ENCODE peak calls at places on chromosomes 11 and 22, in nine cellular contexts. One of them, this sample, is unnamed.

GRCh38 chr11:104036603-104037394 is at the start of gene DDI1:
- ATAC-seq in esophagus mucosa: no peak
- ATAC-seq in heart right ventricle: no peak
- ATAC-seq in pancreas: no peak
- ATAC-seq in left cardiac atrium: no peak
- ATAC-seq in naive thymus-derived CD8-positive, alpha-beta T cell: no peak
- ATAC-seq in A549: no peak
- ATAC-seq in Panc1: no peak
- ATAC-seq in HepG2: no peak
- ATAC-seq in this sample: no peak

GRCh38 chr11:122645847-122646246 is 9.7 kb upstream of the UBASH3B start:
- ATAC-seq in esophagus mucosa: no peak
- ATAC-seq in heart right ventricle: no peak
- ATAC-seq in pancreas: no peak
- ATAC-seq in left cardiac atrium: no peak
- ATAC-seq in naive thymus-derived CD8-positive, alpha-beta T cell: no peak
- ATAC-seq in A549: no peak
- ATAC-seq in Panc1: no peak
- ATAC-seq in HepG2: no peak
- ATAC-seq in this sample: no peak

GRCh38 chr11:81870066-81870412 is 863.6 kb downstream of the FAM181B start:
- ATAC-seq in esophagus mucosa: peak
- ATAC-seq in heart right ventricle: no peak
- ATAC-seq in pancreas: no peak
- ATAC-seq in left cardiac atrium: no peak
- ATAC-seq in naive thymus-derived CD8-positive, alpha-beta T cell: peak
- ATAC-seq in A549: no peak
- ATAC-seq in Panc1: no peak
- ATAC-seq in HepG2: no peak
- ATAC-seq in this sample: no peak

GRCh38 chr11:12724301-12725046 is 50.3 kb downstream of the TEAD1 start:
- ATAC-seq in esophagus mucosa: peak
- ATAC-seq in heart right ventricle: peak
- ATAC-seq in pancreas: peak
- ATAC-seq in left cardiac atrium: peak
- ATAC-seq in naive thymus-derived CD8-positive, alpha-beta T cell: no peak
- ATAC-seq in A549: peak
- ATAC-seq in Panc1: peak
- ATAC-seq in HepG2: peak
- ATAC-seq in this sample: peak

GRCh38 chr11:80621871-80622270 is 1181.0 kb upstream of the TENM4 start:
- ATAC-seq in esophagus mucosa: no peak
- ATAC-seq in heart right ventricle: no peak
- ATAC-seq in pancreas: no peak
- ATAC-seq in left cardiac atrium: no peak
- ATAC-seq in naive thymus-derived CD8-positive, alpha-beta T cell: no peak
- ATAC-seq in A549: no peak
- ATAC-seq in Panc1: no peak
- ATAC-seq in HepG2: no peak
- ATAC-seq in this sample: no peak

GRCh38 chr11:65102142-65103095 is 6.4 kb downstream of the VPS51 start:
- ATAC-seq in esophagus mucosa: peak
- ATAC-seq in heart right ventricle: peak
- ATAC-seq in pancreas: peak
- ATAC-seq in left cardiac atrium: peak
- ATAC-seq in naive thymus-derived CD8-positive, alpha-beta T cell: no peak
- ATAC-seq in A549: no peak
- ATAC-seq in Panc1: peak
- ATAC-seq in HepG2: no peak
- ATAC-seq in this sample: no peak

GRCh38 chr22:36971305-36971704 is 47.9 kb downstream of the TST start:
- ATAC-seq in esophagus mucosa: peak
- ATAC-seq in heart right ventricle: no peak
- ATAC-seq in pancreas: no peak
- ATAC-seq in left cardiac atrium: no peak
- ATAC-seq in naive thymus-derived CD8-positive, alpha-beta T cell: no peak
- ATAC-seq in A549: no peak
- ATAC-seq in Panc1: no peak
- ATAC-seq in HepG2: no peak
- ATAC-seq in this sample: no peak

GRCh38 chr11:118437736-118438125 is 1.4 kb downstream of the KMT2A start:
- ATAC-seq in esophagus mucosa: no peak
- ATAC-seq in heart right ventricle: no peak
- ATAC-seq in pancreas: peak
- ATAC-seq in left cardiac atrium: no peak
- ATAC-seq in naive thymus-derived CD8-positive, alpha-beta T cell: no peak
- ATAC-seq in A549: peak
- ATAC-seq in Panc1: peak
- ATAC-seq in HepG2: peak
- ATAC-seq in this sample: peak

GRCh38 chr11:73980001-73980960 is 2.4 kb downstream of the UCP2 start:
- ATAC-seq in esophagus mucosa: peak
- ATAC-seq in heart right ventricle: no peak
- ATAC-seq in pancreas: peak
- ATAC-seq in left cardiac atrium: no peak
- ATAC-seq in naive thymus-derived CD8-positive, alpha-beta T cell: peak
- ATAC-seq in A549: no peak
- ATAC-seq in Panc1: no peak
- ATAC-seq in HepG2: no peak
- ATAC-seq in this sample: no peak

GRCh38 chr11:117220568-117220967 is 11.3 kb downstream of the PCSK7 start:
- ATAC-seq in esophagus mucosa: no peak
- ATAC-seq in heart right ventricle: peak
- ATAC-seq in pancreas: peak
- ATAC-seq in left cardiac atrium: peak
- ATAC-seq in naive thymus-derived CD8-positive, alpha-beta T cell: no peak
- ATAC-seq in A549: no peak
- ATAC-seq in Panc1: no peak
- ATAC-seq in HepG2: no peak
- ATAC-seq in this sample: no peak

GRCh38 chr11:7540830-7541555 is 27.2 kb downstream of the PPFIBP2 start:
- ATAC-seq in esophagus mucosa: peak
- ATAC-seq in heart right ventricle: no peak
- ATAC-seq in pancreas: no peak
- ATAC-seq in left cardiac atrium: no peak
- ATAC-seq in naive thymus-derived CD8-positive, alpha-beta T cell: no peak
- ATAC-seq in A549: no peak
- ATAC-seq in Panc1: no peak
- ATAC-seq in HepG2: no peak
- ATAC-seq in this sample: no peak

GRCh38 chr22:41237036-41237706 is 3.6 kb downstream of the CHADL start:
- ATAC-seq in esophagus mucosa: no peak
- ATAC-seq in heart right ventricle: peak
- ATAC-seq in pancreas: peak
- ATAC-seq in left cardiac atrium: no peak
- ATAC-seq in naive thymus-derived CD8-positive, alpha-beta T cell: no peak
- ATAC-seq in A549: no peak
- ATAC-seq in Panc1: no peak
- ATAC-seq in HepG2: no peak
- ATAC-seq in this sample: no peak

GRCh38 chr11:6022954-6023353 is 7.6 kb downstream of the OR56A1 start:
- ATAC-seq in esophagus mucosa: peak
- ATAC-seq in heart right ventricle: peak
- ATAC-seq in pancreas: peak
- ATAC-seq in left cardiac atrium: peak
- ATAC-seq in naive thymus-derived CD8-positive, alpha-beta T cell: no peak
- ATAC-seq in A549: peak
- ATAC-seq in Panc1: peak
- ATAC-seq in HepG2: peak
- ATAC-seq in this sample: peak

GRCh38 chr11:121722431-121723256 is 269.9 kb upstream of the SORL1-AS1 start:
- ATAC-seq in esophagus mucosa: peak
- ATAC-seq in heart right ventricle: peak
- ATAC-seq in pancreas: peak
- ATAC-seq in left cardiac atrium: peak
- ATAC-seq in naive thymus-derived CD8-positive, alpha-beta T cell: no peak
- ATAC-seq in A549: no peak
- ATAC-seq in Panc1: peak
- ATAC-seq in HepG2: peak
- ATAC-seq in this sample: peak

GRCh38 chr11:11845066-11845465 is 3.3 kb downstream of the USP47 start:
- ATAC-seq in esophagus mucosa: peak
- ATAC-seq in heart right ventricle: no peak
- ATAC-seq in pancreas: peak
- ATAC-seq in left cardiac atrium: no peak
- ATAC-seq in naive thymus-derived CD8-positive, alpha-beta T cell: no peak
- ATAC-seq in A549: no peak
- ATAC-seq in Panc1: no peak
- ATAC-seq in HepG2: no peak
- ATAC-seq in this sample: no peak

GRCh38 chr22:19559324-19559811 is 35.2 kb upstream of the CLDN5 start:
- ATAC-seq in esophagus mucosa: peak
- ATAC-seq in heart right ventricle: no peak
- ATAC-seq in pancreas: no peak
- ATAC-seq in left cardiac atrium: no peak
- ATAC-seq in naive thymus-derived CD8-positive, alpha-beta T cell: no peak
- ATAC-seq in A549: no peak
- ATAC-seq in Panc1: no peak
- ATAC-seq in HepG2: peak
- ATAC-seq in this sample: no peak

GRCh38 chr11:115656684-115657083 is 152.5 kb upstream of the CADM1 start:
- ATAC-seq in esophagus mucosa: no peak
- ATAC-seq in heart right ventricle: no peak
- ATAC-seq in pancreas: peak
- ATAC-seq in left cardiac atrium: no peak
- ATAC-seq in naive thymus-derived CD8-positive, alpha-beta T cell: no peak
- ATAC-seq in A549: no peak
- ATAC-seq in Panc1: no peak
- ATAC-seq in HepG2: peak
- ATAC-seq in this sample: no peak

GRCh38 chr11:103055174-103055890 is 36.6 kb downstream of the DCUN1D5 start:
- ATAC-seq in esophagus mucosa: no peak
- ATAC-seq in heart right ventricle: no peak
- ATAC-seq in pancreas: peak
- ATAC-seq in left cardiac atrium: peak
- ATAC-seq in naive thymus-derived CD8-positive, alpha-beta T cell: no peak
- ATAC-seq in A549: peak
- ATAC-seq in Panc1: peak
- ATAC-seq in HepG2: peak
- ATAC-seq in this sample: peak

GRCh38 chr11:67289226-67289650 is at the start of gene ANKRD13D:
- ATAC-seq in esophagus mucosa: peak
- ATAC-seq in heart right ventricle: no peak
- ATAC-seq in pancreas: no peak
- ATAC-seq in left cardiac atrium: no peak
- ATAC-seq in naive thymus-derived CD8-positive, alpha-beta T cell: peak
- ATAC-seq in A549: peak
- ATAC-seq in Panc1: no peak
- ATAC-seq in HepG2: peak
- ATAC-seq in this sample: peak

GRCh38 chr11:11806586-11806985 is 35.2 kb upstream of the USP47 start:
- ATAC-seq in esophagus mucosa: no peak
- ATAC-seq in heart right ventricle: peak
- ATAC-seq in pancreas: no peak
- ATAC-seq in left cardiac atrium: peak
- ATAC-seq in naive thymus-derived CD8-positive, alpha-beta T cell: no peak
- ATAC-seq in A549: no peak
- ATAC-seq in Panc1: no peak
- ATAC-seq in HepG2: no peak
- ATAC-seq in this sample: no peak

GRCh38 chr22:20080776-20081654 is 974 bp downstream of the DGCR8 start:
- ATAC-seq in esophagus mucosa: peak
- ATAC-seq in heart right ventricle: no peak
- ATAC-seq in pancreas: no peak
- ATAC-seq in left cardiac atrium: peak
- ATAC-seq in naive thymus-derived CD8-positive, alpha-beta T cell: peak
- ATAC-seq in A549: peak
- ATAC-seq in Panc1: peak
- ATAC-seq in HepG2: peak
- ATAC-seq in this sample: peak

GRCh38 chr11:94184861-94185260 is 56.2 kb downstream of the PANX1 start:
- ATAC-seq in esophagus mucosa: no peak
- ATAC-seq in heart right ventricle: no peak
- ATAC-seq in pancreas: no peak
- ATAC-seq in left cardiac atrium: no peak
- ATAC-seq in naive thymus-derived CD8-positive, alpha-beta T cell: no peak
- ATAC-seq in A549: no peak
- ATAC-seq in Panc1: no peak
- ATAC-seq in HepG2: no peak
- ATAC-seq in this sample: no peak

GRCh38 chr22:24521791-24522245 is 26.7 kb downstream of the UPB1 start:
- ATAC-seq in esophagus mucosa: peak
- ATAC-seq in heart right ventricle: peak
- ATAC-seq in pancreas: peak
- ATAC-seq in left cardiac atrium: peak
- ATAC-seq in naive thymus-derived CD8-positive, alpha-beta T cell: peak
- ATAC-seq in A549: peak
- ATAC-seq in Panc1: peak
- ATAC-seq in HepG2: peak
- ATAC-seq in this sample: peak

GRCh38 chr11:130243816-130244215 is 70.9 kb downstream of the ZBTB44 start:
- ATAC-seq in esophagus mucosa: no peak
- ATAC-seq in heart right ventricle: no peak
- ATAC-seq in pancreas: no peak
- ATAC-seq in left cardiac atrium: no peak
- ATAC-seq in naive thymus-derived CD8-positive, alpha-beta T cell: no peak
- ATAC-seq in A549: no peak
- ATAC-seq in Panc1: no peak
- ATAC-seq in HepG2: no peak
- ATAC-seq in this sample: no peak

GRCh38 chr11:124839051-124839971 is 25.9 kb upstream of the ROBO3 start:
- ATAC-seq in esophagus mucosa: no peak
- ATAC-seq in heart right ventricle: no peak
- ATAC-seq in pancreas: no peak
- ATAC-seq in left cardiac atrium: peak
- ATAC-seq in naive thymus-derived CD8-positive, alpha-beta T cell: no peak
- ATAC-seq in A549: no peak
- ATAC-seq in Panc1: peak
- ATAC-seq in HepG2: peak
- ATAC-seq in this sample: no peak

GRCh38 chr22:46295277-46295971 is 1.2 kb upstream of the GTSE1 start:
- ATAC-seq in esophagus mucosa: no peak
- ATAC-seq in heart right ventricle: no peak
- ATAC-seq in pancreas: no peak
- ATAC-seq in left cardiac atrium: no peak
- ATAC-seq in naive thymus-derived CD8-positive, alpha-beta T cell: no peak
- ATAC-seq in A549: no peak
- ATAC-seq in Panc1: no peak
- ATAC-seq in HepG2: peak
- ATAC-seq in this sample: no peak

GRCh38 chr11:9568854-9569587 is 4.4 kb upstream of the WEE1 start:
- ATAC-seq in esophagus mucosa: peak
- ATAC-seq in heart right ventricle: peak
- ATAC-seq in pancreas: peak
- ATAC-seq in left cardiac atrium: peak
- ATAC-seq in naive thymus-derived CD8-positive, alpha-beta T cell: no peak
- ATAC-seq in A549: peak
- ATAC-seq in Panc1: no peak
- ATAC-seq in HepG2: peak
- ATAC-seq in this sample: peak

GRCh38 chr11:134560066-134560465 is 148.0 kb upstream of the B3GAT1 start:
- ATAC-seq in esophagus mucosa: no peak
- ATAC-seq in heart right ventricle: no peak
- ATAC-seq in pancreas: no peak
- ATAC-seq in left cardiac atrium: no peak
- ATAC-seq in naive thymus-derived CD8-positive, alpha-beta T cell: no peak
- ATAC-seq in A549: no peak
- ATAC-seq in Panc1: no peak
- ATAC-seq in HepG2: no peak
- ATAC-seq in this sample: no peak